ENCODE peak calls at places on chromosomes 11 and 22, in nine cellular contexts. One of them, this sample, is unnamed.
A peak's percentile ranks its signal among the peaks of the same experiment; 100 is the strongest.

GRCh38 chr11:104152941-104153340 is 11.0 kb downstream of the PDGFD start:
- DNase-seq in HepG2: no peak
- DNase-seq in cardiac muscle cell: no peak
- DNase-seq in SK-N-SH: no peak
- DNase-seq in upper lobe of right lung: no peak
- DNase-seq in OCI-LY7: peak; percentile 18
- DNase-seq in mammary epithelial cell: no peak
- DNase-seq in A549: no peak
- DNase-seq in spleen: no peak
- DNase-seq in this sample: no peak

GRCh38 chr11:57622263-57622662 is 24.8 kb downstream of the SERPING1 start:
- DNase-seq in HepG2: no peak
- DNase-seq in cardiac muscle cell: no peak
- DNase-seq in SK-N-SH: no peak
- DNase-seq in upper lobe of right lung: no peak
- DNase-seq in OCI-LY7: no peak
- DNase-seq in mammary epithelial cell: no peak
- DNase-seq in A549: no peak
- DNase-seq in spleen: peak; percentile 2
- DNase-seq in this sample: no peak

GRCh38 chr11:72598901-72599300 is 75.3 kb downstream of the PDE2A start:
- DNase-seq in HepG2: peak; percentile 28
- DNase-seq in cardiac muscle cell: peak; percentile 61
- DNase-seq in SK-N-SH: peak; percentile 83
- DNase-seq in upper lobe of right lung: no peak
- DNase-seq in OCI-LY7: no peak
- DNase-seq in mammary epithelial cell: no peak
- DNase-seq in A549: peak; percentile 65
- DNase-seq in spleen: no peak
- DNase-seq in this sample: no peak

GRCh38 chr22:42991010-42991651 is 23.8 kb downstream of the PACSIN2 start:
- DNase-seq in HepG2: no peak
- DNase-seq in cardiac muscle cell: no peak
- DNase-seq in SK-N-SH: no peak
- DNase-seq in upper lobe of right lung: no peak
- DNase-seq in OCI-LY7: no peak
- DNase-seq in mammary epithelial cell: peak; percentile 76
- DNase-seq in A549: peak; percentile 58
- DNase-seq in spleen: no peak
- DNase-seq in this sample: no peak

GRCh38 chr11:119567667-119568582 is 145.0 kb upstream of the THY1 start:
- DNase-seq in HepG2: no peak
- DNase-seq in cardiac muscle cell: peak; percentile 57
- DNase-seq in SK-N-SH: peak; percentile 75
- DNase-seq in upper lobe of right lung: no peak
- DNase-seq in OCI-LY7: no peak
- DNase-seq in mammary epithelial cell: peak; percentile 52
- DNase-seq in A549: peak; percentile 31
- DNase-seq in spleen: no peak
- DNase-seq in this sample: no peak

GRCh38 chr22:38132794-38133193 is 22.3 kb upstream of the BAIAP2L2 start:
- DNase-seq in HepG2: no peak
- DNase-seq in cardiac muscle cell: no peak
- DNase-seq in SK-N-SH: no peak
- DNase-seq in upper lobe of right lung: peak; percentile 62
- DNase-seq in OCI-LY7: no peak
- DNase-seq in mammary epithelial cell: no peak
- DNase-seq in A549: no peak
- DNase-seq in spleen: peak; percentile 62
- DNase-seq in this sample: no peak

GRCh38 chr11:63847363-63847762 is 8.5 kb downstream of the MARK2 start:
- DNase-seq in HepG2: no peak
- DNase-seq in cardiac muscle cell: no peak
- DNase-seq in SK-N-SH: no peak
- DNase-seq in upper lobe of right lung: no peak
- DNase-seq in OCI-LY7: no peak
- DNase-seq in mammary epithelial cell: peak; percentile 51
- DNase-seq in A549: no peak
- DNase-seq in spleen: no peak
- DNase-seq in this sample: no peak

GRCh38 chr11:117610901-117611300 is 186.1 kb downstream of the DSCAML1 start:
- DNase-seq in HepG2: no peak
- DNase-seq in cardiac muscle cell: no peak
- DNase-seq in SK-N-SH: no peak
- DNase-seq in upper lobe of right lung: no peak
- DNase-seq in OCI-LY7: no peak
- DNase-seq in mammary epithelial cell: no peak
- DNase-seq in A549: no peak
- DNase-seq in spleen: no peak
- DNase-seq in this sample: no peak

GRCh38 chr11:3228445-3228829 is 3.8 kb downstream of the MRGPRE start:
- DNase-seq in HepG2: no peak
- DNase-seq in cardiac muscle cell: no peak
- DNase-seq in SK-N-SH: no peak
- DNase-seq in upper lobe of right lung: no peak
- DNase-seq in OCI-LY7: no peak
- DNase-seq in mammary epithelial cell: no peak
- DNase-seq in A549: no peak
- DNase-seq in spleen: peak; percentile 64
- DNase-seq in this sample: no peak

GRCh38 chr11:83008581-83008923 is 63.1 kb downstream of the RAB30 start:
- DNase-seq in HepG2: peak; percentile 54
- DNase-seq in cardiac muscle cell: no peak
- DNase-seq in SK-N-SH: no peak
- DNase-seq in upper lobe of right lung: no peak
- DNase-seq in OCI-LY7: no peak
- DNase-seq in mammary epithelial cell: no peak
- DNase-seq in A549: no peak
- DNase-seq in spleen: no peak
- DNase-seq in this sample: no peak

GRCh38 chr22:39470462-39471335 is 13.9 kb downstream of the MGAT3 start:
- DNase-seq in HepG2: peak; percentile 37
- DNase-seq in cardiac muscle cell: peak; percentile 54
- DNase-seq in SK-N-SH: peak; percentile 59
- DNase-seq in upper lobe of right lung: no peak
- DNase-seq in OCI-LY7: no peak
- DNase-seq in mammary epithelial cell: no peak
- DNase-seq in A549: no peak
- DNase-seq in spleen: no peak
- DNase-seq in this sample: no peak

GRCh38 chr22:39469326-39469680 is 12.5 kb downstream of the MGAT3 start:
- DNase-seq in HepG2: no peak
- DNase-seq in cardiac muscle cell: no peak
- DNase-seq in SK-N-SH: no peak
- DNase-seq in upper lobe of right lung: no peak
- DNase-seq in OCI-LY7: no peak
- DNase-seq in mammary epithelial cell: no peak
- DNase-seq in A549: no peak
- DNase-seq in spleen: no peak
- DNase-seq in this sample: no peak

GRCh38 chr22:39468487-39469325 is 11.9 kb downstream of the MGAT3 start:
- DNase-seq in HepG2: no peak
- DNase-seq in cardiac muscle cell: no peak
- DNase-seq in SK-N-SH: no peak
- DNase-seq in upper lobe of right lung: no peak
- DNase-seq in OCI-LY7: no peak
- DNase-seq in mammary epithelial cell: no peak
- DNase-seq in A549: no peak
- DNase-seq in spleen: no peak
- DNase-seq in this sample: no peak

GRCh38 chr22:39471421-39472141 is 14.8 kb downstream of the MGAT3 start:
- DNase-seq in HepG2: no peak
- DNase-seq in cardiac muscle cell: peak; percentile 46
- DNase-seq in SK-N-SH: no peak
- DNase-seq in upper lobe of right lung: peak; percentile 81
- DNase-seq in OCI-LY7: no peak
- DNase-seq in mammary epithelial cell: peak; percentile 21
- DNase-seq in A549: no peak
- DNase-seq in spleen: no peak
- DNase-seq in this sample: no peak

GRCh38 chr22:39469681-39470461 is 13.1 kb downstream of the MGAT3 start:
- DNase-seq in HepG2: peak; percentile 75
- DNase-seq in cardiac muscle cell: peak; percentile 23
- DNase-seq in SK-N-SH: peak; percentile 44
- DNase-seq in upper lobe of right lung: no peak
- DNase-seq in OCI-LY7: no peak
- DNase-seq in mammary epithelial cell: no peak
- DNase-seq in A549: no peak
- DNase-seq in spleen: no peak
- DNase-seq in this sample: no peak
- H3K4me1 ChIP-seq in HepG2: peaks cover 92% of the 10 kb centered on the region
- H3K4me1 ChIP-seq in cardiac muscle cell: peaks cover 59% of the 10 kb centered on the region
- H3K4me1 ChIP-seq in SK-N-SH: peaks cover 8% of the 10 kb centered on the region
- H3K4me1 ChIP-seq in upper lobe of right lung: peaks cover 27% of the 10 kb centered on the region
- H3K4me1 ChIP-seq in OCI-LY7: peaks cover 99% of the 10 kb centered on the region
- H3K4me1 ChIP-seq in mammary epithelial cell: peaks cover 7% of the 10 kb centered on the region
- H3K4me1 ChIP-seq in A549: peaks cover 16% of the 10 kb centered on the region
- H3K4me1 ChIP-seq in spleen: peaks cover 70% of the 10 kb centered on the region
- H3K4me1 ChIP-seq in this sample: peaks cover 40% of the 10 kb centered on the region

GRCh38 chr11:12259956-12260355 is 117.4 kb upstream of the PARVA start:
- DNase-seq in HepG2: no peak
- DNase-seq in cardiac muscle cell: no peak
- DNase-seq in SK-N-SH: no peak
- DNase-seq in upper lobe of right lung: no peak
- DNase-seq in OCI-LY7: no peak
- DNase-seq in mammary epithelial cell: no peak
- DNase-seq in A549: no peak
- DNase-seq in spleen: no peak
- DNase-seq in this sample: no peak
- H3K27ac ChIP-seq in HepG2: no peak overlapping the region
- H3K27ac ChIP-seq in cardiac muscle cell: peak overlapping the region; percentile 83
- H3K27ac ChIP-seq in SK-N-SH: no peak overlapping the region
- H3K27ac ChIP-seq in upper lobe of right lung: no peak overlapping the region
- H3K27ac ChIP-seq in OCI-LY7: no peak overlapping the region
- H3K27ac ChIP-seq in mammary epithelial cell: no peak overlapping the region
- H3K27ac ChIP-seq in A549: no peak overlapping the region
- H3K27ac ChIP-seq in spleen: no peak overlapping the region
- H3K27ac ChIP-seq in this sample: no peak overlapping the region

GRCh38 chr22:44730490-44731356 is 21.7 kb upstream of the ARHGAP8 start:
- DNase-seq in HepG2: no peak
- DNase-seq in cardiac muscle cell: no peak
- DNase-seq in SK-N-SH: peak; percentile 31
- DNase-seq in upper lobe of right lung: no peak
- DNase-seq in OCI-LY7: no peak
- DNase-seq in mammary epithelial cell: no peak
- DNase-seq in A549: no peak
- DNase-seq in spleen: no peak
- DNase-seq in this sample: no peak

GRCh38 chr22:44730034-44730433 is 22.3 kb upstream of the ARHGAP8 start:
- DNase-seq in HepG2: no peak
- DNase-seq in cardiac muscle cell: no peak
- DNase-seq in SK-N-SH: no peak
- DNase-seq in upper lobe of right lung: no peak
- DNase-seq in OCI-LY7: no peak
- DNase-seq in mammary epithelial cell: no peak
- DNase-seq in A549: no peak
- DNase-seq in spleen: no peak
- DNase-seq in this sample: no peak

GRCh38 chr22:44728761-44729261 is 23.6 kb upstream of the ARHGAP8 start:
- DNase-seq in HepG2: no peak
- DNase-seq in cardiac muscle cell: no peak
- DNase-seq in SK-N-SH: peak; percentile 36
- DNase-seq in upper lobe of right lung: no peak
- DNase-seq in OCI-LY7: no peak
- DNase-seq in mammary epithelial cell: no peak
- DNase-seq in A549: no peak
- DNase-seq in spleen: no peak
- DNase-seq in this sample: no peak

GRCh38 chr22:44727709-44728108 is 24.7 kb upstream of the ARHGAP8 start:
- DNase-seq in HepG2: no peak
- DNase-seq in cardiac muscle cell: no peak
- DNase-seq in SK-N-SH: peak; percentile 9
- DNase-seq in upper lobe of right lung: no peak
- DNase-seq in OCI-LY7: no peak
- DNase-seq in mammary epithelial cell: no peak
- DNase-seq in A549: no peak
- DNase-seq in spleen: no peak
- DNase-seq in this sample: no peak

GRCh38 chr22:44729391-44730012 is 22.9 kb upstream of the ARHGAP8 start:
- DNase-seq in HepG2: no peak
- DNase-seq in cardiac muscle cell: no peak
- DNase-seq in SK-N-SH: peak; percentile 95
- DNase-seq in upper lobe of right lung: no peak
- DNase-seq in OCI-LY7: no peak
- DNase-seq in mammary epithelial cell: no peak
- DNase-seq in A549: no peak
- DNase-seq in spleen: peak; percentile 88
- DNase-seq in this sample: no peak
- TF ChIP-seq CTCF in HepG2: no peak
- TF ChIP-seq CTCF in cardiac muscle cell: peak; percentile 45
- TF ChIP-seq CTCF in SK-N-SH: no peak
- TF ChIP-seq CTCF in upper lobe of right lung: peak; percentile 29
- TF ChIP-seq CTCF in OCI-LY7: no peak
- TF ChIP-seq CTCF in mammary epithelial cell: no peak
- TF ChIP-seq CTCF in A549: no peak
- TF ChIP-seq CTCF in spleen: peak; percentile 41
- TF ChIP-seq CTCF in this sample: no peak

GRCh38 chr11:7571640-7572000 is 57.8 kb downstream of the PPFIBP2 start:
- DNase-seq in HepG2: peak; percentile 76
- DNase-seq in cardiac muscle cell: peak; percentile 77
- DNase-seq in SK-N-SH: peak; percentile 70
- DNase-seq in upper lobe of right lung: peak; percentile 76
- DNase-seq in OCI-LY7: peak; percentile 23
- DNase-seq in mammary epithelial cell: peak; percentile 56
- DNase-seq in A549: peak; percentile 79
- DNase-seq in spleen: no peak
- DNase-seq in this sample: no peak
- H3K4me1 ChIP-seq in HepG2: peaks cover 59% of the 10 kb centered on the region
- H3K4me1 ChIP-seq in cardiac muscle cell: peaks cover 13% of the 10 kb centered on the region
- H3K4me1 ChIP-seq in SK-N-SH: no peaks in the 10 kb centered on the region
- H3K4me1 ChIP-seq in upper lobe of right lung: peaks cover 47% of the 10 kb centered on the region
- H3K4me1 ChIP-seq in OCI-LY7: no peaks in the 10 kb centered on the region
- H3K4me1 ChIP-seq in mammary epithelial cell: peaks cover 20% of the 10 kb centered on the region
- H3K4me1 ChIP-seq in A549: peaks cover 56% of the 10 kb centered on the region
- H3K4me1 ChIP-seq in spleen: peaks cover 9% of the 10 kb centered on the region
- H3K4me1 ChIP-seq in this sample: peaks cover 74% of the 10 kb centered on the region